ENCODE peak calls at places on chromosomes 3 and 15, in four cellular contexts. R is anterior cingulate cortex, Z is foreskin fibroblast, N is cardiac fibroblast. J is an unnamed sample.

GRCh38 chr3:184260571-184261269 is 633 bp downstream of the CAMK2N2 start:
- DNase-seq in R (no peak), Z (peak), N (no peak), J (no peak)

GRCh38 chr15:51721199-51721960 is 16.1 kb downstream of the LYSMD2 start:
- DNase-seq in R (no peak), Z (no peak), N (peak), J (no peak)

GRCh38 chr15:67413770-67414429 is 107.0 kb upstream of the C15orf61 start:
- DNase-seq in R (no peak), Z (peak), N (peak), J (no peak)

GRCh38 chr3:197504239-197505191 is 51.3 kb downstream of the BDH1 start:
- DNase-seq in R (no peak), Z (peak), N (no peak), J (no peak)

GRCh38 chr3:143707848-143708247 is 140.4 kb downstream of the SLC9A9 start:
- DNase-seq in R (no peak), Z (no peak), N (no peak), J (no peak)

GRCh38 chr3:189269356-189269755 is 97.6 kb downstream of the TPRG1 start:
- DNase-seq in R (no peak), Z (no peak), N (peak), J (no peak)

GRCh38 chr3:133112666-133113065 is 74.5 kb downstream of the TMEM108 start:
- DNase-seq in R (no peak), Z (peak), N (peak), J (no peak)

GRCh38 chr15:101051291-101052030 is 132.3 kb downstream of the LRRK1 start:
- DNase-seq in R (no peak), Z (no peak), N (no peak), J (no peak)

GRCh38 chr3:163315786-163316185 is 1762.5 kb downstream of the SI start:
- DNase-seq in R (no peak), Z (no peak), N (peak), J (no peak)

GRCh38 chr15:82810061-82810862 is 834 bp downstream of the WHAMM start:
- DNase-seq in R (no peak), Z (peak), N (peak), J (peak)

GRCh38 chr3:44323341-44323955 is 15.1 kb upstream of the TCAIM start:
- DNase-seq in R (peak), Z (peak), N (peak), J (peak)

GRCh38 chr3:114809668-114810413 is 337.2 kb downstream of the ZBTB20 start:
- DNase-seq in R (no peak), Z (peak), N (peak), J (no peak)

GRCh38 chr3:57855943-57856342 is 99.8 kb downstream of the SLMAP start:
- DNase-seq in R (no peak), Z (no peak), N (peak), J (no peak)

GRCh38 chr15:31353931-31354330 is 27.3 kb downstream of the KLF13 start:
- DNase-seq in R (no peak), Z (peak), N (no peak), J (no peak)

GRCh38 chr3:49199244-49199899 is 28.0 kb downstream of the KLHDC8B start:
- DNase-seq in R (peak), Z (peak), N (peak), J (no peak)

GRCh38 chr3:85838921-85839320 is 880.1 kb downstream of the CADM2 start:
- DNase-seq in R (no peak), Z (no peak), N (no peak), J (no peak)

GRCh38 chr3:12948891-12949711 is 107.7 kb upstream of the RPL32 start:
- DNase-seq in R (no peak), Z (peak), N (peak), J (no peak)

GRCh38 chr3:36408146-36408545 is 27.8 kb downstream of the STAC start:
- DNase-seq in R (no peak), Z (peak), N (peak), J (no peak)

GRCh38 chr3:27431116-27431515 is 53.1 kb downstream of the SLC4A7 start:
- DNase-seq in R (no peak), Z (peak), N (peak), J (no peak)

GRCh38 chr3:69433016-69433937 is 47.4 kb upstream of the FRMD4B start:
- DNase-seq in R (no peak), Z (no peak), N (no peak), J (no peak)

GRCh38 chr3:127800508-127800907 is 21.8 kb downstream of the MGLL start:
- DNase-seq in R (no peak), Z (peak), N (peak), J (no peak)

GRCh38 chr15:55707523-55707922 is 35.4 kb downstream of the PRTG start:
- DNase-seq in R (no peak), Z (no peak), N (no peak), J (no peak)